ENCODE peak calls at places on chromosomes 3 and 15, in six cellular contexts. C is T follicular helper cell; N is activated T-helper 1 cell treated with anti-CD3 and anti-CD28 coated beads, Interleukin-2, amount 50 U/mL, for 16 hours; K is OCI-M1; Z is NAMALWA; F is stimulated activated CD8-positive, alpha-beta memory T cell treated with anti-CD3 and anti-CD28 coated beads, Interleukin-15, amount 100 ng/mL, for 48 hours. A is an unnamed sample.
A peak's percentile ranks its signal among the peaks of the same experiment; 100 is the strongest.

GRCh38 chr15:74252291-74253080 is 16.4 kb downstream of the CCDC33 start:
- DNase-seq in C (no peak), K (no peak), Z (no peak), N (no peak), F (no peak), A (peak; percentile 67)

GRCh38 chr15:96331141-96331941 is 841 bp downstream of the NR2F2 start:
- DNase-seq in N (no peak), K (no peak), F (no peak), C (no peak), Z (no peak), A (no peak)

GRCh38 chr3:148173836-148174235 is 523.9 kb upstream of the AGTR1 start:
- DNase-seq in K (peak; percentile 58), F (no peak), C (no peak), Z (no peak), N (no peak), A (no peak)

GRCh38 chr3:47013231-47013630 is 33.8 kb downstream of the NBEAL2 start:
- DNase-seq in F (no peak), N (no peak), C (no peak), K (no peak), Z (no peak), A (no peak)

GRCh38 chr15:57553526-57553925 is 38.2 kb upstream of the MYZAP start:
- DNase-seq in K (no peak), C (no peak), N (no peak), Z (no peak), F (no peak), A (no peak)

GRCh38 chr15:42060797-42061196 is 33.6 kb downstream of the PLA2G4D start:
- DNase-seq in F (no peak), C (no peak), Z (no peak), K (no peak), N (no peak), A (no peak)

GRCh38 chr3:30658328-30659052 is 52.1 kb downstream of the TGFBR2 start:
- DNase-seq in Z (peak; percentile 48), K (peak; percentile 47), F (no peak), C (peak; percentile 35), N (no peak), A (peak; percentile 79)

GRCh38 chr15:98599911-98600685 is 48.2 kb upstream of the IGF1R start:
- DNase-seq in K (peak; percentile 72), C (no peak), N (no peak), Z (peak; percentile 54), F (no peak), A (peak; percentile 71)

GRCh38 chr15:100252359-100252758 is 89.4 kb downstream of the ADAMTS17 start:
- DNase-seq in N (no peak), C (no peak), Z (no peak), F (no peak), K (no peak), A (no peak)

GRCh38 chr15:71469393-71469792 is 341.0 kb upstream of the NR2E3 start:
- DNase-seq in C (no peak), K (no peak), N (no peak), Z (no peak), F (no peak), A (peak; percentile 12)

GRCh38 chr3:168220609-168221008 is 124.9 kb upstream of the GOLIM4 start:
- DNase-seq in C (no peak), K (no peak), N (no peak), Z (no peak), F (no peak), A (no peak)

GRCh38 chr3:152497457-152497856 is 228.7 kb downstream of the MBNL1 start:
- DNase-seq in C (no peak), N (no peak), F (no peak), K (no peak), Z (no peak), A (peak; percentile 24)

GRCh38 chr15:92808611-92809063 is 91.5 kb upstream of the CHD2 start:
- DNase-seq in F (no peak), Z (no peak), C (no peak), K (no peak), N (no peak), A (peak; percentile 43)

GRCh38 chr3:52443791-52444687 is 864 bp downstream of the SEMA3G start:
- DNase-seq in K (no peak), C (no peak), Z (no peak), F (no peak), N (no peak), A (no peak)

GRCh38 chr3:188941103-188941502 is 230.7 kb upstream of the TPRG1 start:
- DNase-seq in K (no peak), C (no peak), N (no peak), Z (peak; percentile 49), F (no peak), A (no peak)

GRCh38 chr3:14299767-14300166 is 102.6 kb upstream of the SLC6A6 start:
- DNase-seq in K (no peak), F (no peak), Z (no peak), N (no peak), C (no peak), A (no peak)

GRCh38 chr3:181999314-181999713 is 287.6 kb downstream of the SOX2 start:
- DNase-seq in K (no peak), N (no peak), F (no peak), C (no peak), Z (peak; percentile 38), A (no peak)

GRCh38 chr3:147945968-147946519 is 536.9 kb downstream of the ZIC1 start:
- DNase-seq in Z (peak; percentile 47), F (no peak), C (no peak), N (no peak), K (peak; percentile 88), A (peak; percentile 95)

GRCh38 chr3:190131329-190131728 is 10.6 kb upstream of the P3H2 start:
- DNase-seq in N (no peak), Z (no peak), C (no peak), F (no peak), K (peak; percentile 12), A (peak; percentile 88)

GRCh38 chr3:89617706-89618105 is 510.3 kb downstream of the EPHA3 start:
- DNase-seq in N (no peak), K (no peak), Z (no peak), F (no peak), C (no peak), A (peak; percentile 1)

GRCh38 chr3:113264249-113264648 is 52.9 kb downstream of the BOC start:
- DNase-seq in Z (no peak), C (no peak), N (no peak), K (no peak), F (no peak), A (no peak)

GRCh38 chr3:148723591-148723990 is 25.9 kb downstream of the AGTR1 start:
- DNase-seq in C (no peak), K (no peak), Z (no peak), F (no peak), N (no peak), A (peak; percentile 90)

GRCh38 chr15:60737217-60737616 is 258.3 kb upstream of the ICE2 start:
- DNase-seq in C (no peak), N (no peak), K (no peak), Z (no peak), F (no peak), A (no peak)

GRCh38 chr3:143697975-143698374 is 150.3 kb downstream of the SLC9A9 start:
- DNase-seq in Z (no peak), N (no peak), C (no peak), K (no peak), F (no peak), A (no peak)

GRCh38 chr3:71989165-71989564 is 204.2 kb upstream of the PROK2 start:
- DNase-seq in Z (no peak), C (no peak), K (no peak), N (no peak), F (no peak), A (peak; percentile 13)

GRCh38 chr3:113231827-113232253 is 20.5 kb downstream of the BOC start:
- DNase-seq in K (no peak), F (no peak), C (no peak), Z (no peak), N (no peak), A (peak; percentile 89)

GRCh38 chr15:70424937-70425411 is 327.3 kb upstream of the TLE3 start:
- DNase-seq in K (peak; percentile 72), F (peak; percentile 15), C (no peak), Z (no peak), N (no peak), A (no peak)